ENCODE peak calls at places on chromosomes 7 and 10, in five cellular contexts. P is stimulated activated CD8-positive, alpha-beta memory T cell treated with anti-CD3 and anti-CD28 coated beads, Interleukin-15, amount 100 ng/mL, for 24 hours; F is GM04504; W is glutamatergic neuron; Z is SW 1271. M is an unnamed sample.

GRCh38 chr7:45089314-45089891 is 634 bp upstream of the NACAD start:
- DNase-seq in F (no peak), W (peak; percentile 96), P (peak; percentile 38), Z (no peak), M (peak; percentile 93)

GRCh38 chr10:53997953-53998352 is 803.1 kb downstream of the PCDH15 start:
- DNase-seq in F (no peak), Z (no peak), P (no peak), W (no peak), M (no peak)

GRCh38 chr10:95346715-95347401 is 56.1 kb upstream of the PDLIM1 start:
- DNase-seq in F (no peak), Z (no peak), W (no peak), P (no peak), M (no peak)

GRCh38 chr7:28840515-28841125 is 117.5 kb downstream of the TRIL start:
- DNase-seq in F (no peak), W (no peak), P (no peak), Z (no peak), M (no peak)

GRCh38 chr10:44857363-44858016 is 53.6 kb upstream of the TMEM72 start:
- DNase-seq in W (peak; percentile 87), F (peak; percentile 63), Z (no peak), P (no peak), M (peak; percentile 24)

GRCh38 chr7:66514050-66514449 is 114.6 kb upstream of the KCTD7 start:
- DNase-seq in Z (no peak), F (no peak), W (no peak), P (no peak), M (no peak)

GRCh38 chr7:31744294-31744874 is 57.4 kb downstream of the PPP1R17 start:
- DNase-seq in P (peak; percentile 3), F (peak; percentile 23), Z (no peak), W (peak; percentile 72), M (peak; percentile 28)

GRCh38 chr7:35365523-35365922 is 111.6 kb upstream of the TBX20 start:
- DNase-seq in F (no peak), W (no peak), P (no peak), Z (no peak), M (no peak)

GRCh38 chr7:27213904-27214586 is 14.2 kb upstream of the HOXA13 start:
- DNase-seq in F (no peak), W (no peak), P (no peak), Z (no peak), M (no peak)

GRCh38 chr10:91220194-91220953 is at the start of gene PCGF5:
- DNase-seq in Z (peak; percentile 42), P (peak; percentile 91), F (peak; percentile 79), W (peak; percentile 86), M (no peak)

GRCh38 chr7:27641576-27642230 is 21.0 kb downstream of the HIBADH start:
- DNase-seq in Z (no peak), P (no peak), F (no peak), W (no peak), M (no peak)

GRCh38 chr7:2862831-2863361 is 18.8 kb upstream of the GNA12 start:
- DNase-seq in P (no peak), W (no peak), F (no peak), Z (no peak), M (no peak)

GRCh38 chr7:131538791-131539179 is 17.6 kb downstream of the PODXL start:
- DNase-seq in W (no peak), P (no peak), F (no peak), Z (no peak), M (no peak)

GRCh38 chr7:38858281-38858884 is 50.6 kb downstream of the VPS41 start:
- DNase-seq in F (no peak), P (no peak), W (no peak), Z (no peak), M (no peak)

GRCh38 chr10:94115725-94116124 is 122.0 kb downstream of the PLCE1 start:
- DNase-seq in Z (no peak), F (no peak), P (no peak), W (no peak), M (no peak)

GRCh38 chr7:8184241-8184640 is 77.7 kb downstream of the ICA1 start:
- DNase-seq in P (no peak), W (no peak), Z (no peak), F (no peak), M (no peak)

GRCh38 chr7:140025814-140026433 is 36.8 kb downstream of the PARP12 start:
- DNase-seq in F (no peak), W (no peak), P (no peak), Z (no peak), M (no peak)

GRCh38 chr10:124875596-124875995 is 66.3 kb upstream of the ZRANB1 start:
- DNase-seq in P (no peak), Z (no peak), W (no peak), F (peak; percentile 10), M (no peak)

GRCh38 chr10:113740850-113741249 is 10.6 kb upstream of the PLEKHS1 start:
- DNase-seq in Z (no peak), P (no peak), W (no peak), F (no peak), M (no peak)

GRCh38 chr7:28293529-28293835 is 112.9 kb upstream of the JAZF1 start:
- DNase-seq in W (no peak), Z (no peak), P (no peak), F (no peak), M (no peak)

GRCh38 chr7:42726066-42726785 is 185.6 kb downstream of the C7orf25 start:
- DNase-seq in Z (no peak), P (no peak), W (no peak), F (peak; percentile 52), M (no peak)

GRCh38 chr10:33327750-33328149 is 6.7 kb downstream of the NRP1 start:
- DNase-seq in Z (no peak), F (no peak), W (no peak), P (no peak), M (no peak)

GRCh38 chr10:66833861-66834260 is 92.0 kb upstream of the LRRTM3 start:
- DNase-seq in P (no peak), Z (no peak), F (no peak), W (no peak), M (no peak)

GRCh38 chr7:158526531-158526930 is 61.1 kb downstream of the PTPRN2 start:
- DNase-seq in P (no peak), Z (no peak), W (no peak), F (no peak), M (no peak)

GRCh38 chr7:27192546-27193334 is 7.2 kb downstream of the HOXA13 start:
- DNase-seq in F (no peak), W (peak; percentile 25), P (no peak), Z (no peak), M (no peak)

GRCh38 chr7:21128418-21128817 is 299.5 kb upstream of the SP4 start:
- DNase-seq in F (no peak), W (no peak), P (no peak), Z (no peak), M (no peak)

GRCh38 chr10:73590881-73591577 is at the start of gene USP54:
- DNase-seq in W (no peak), P (no peak), Z (peak; percentile 23), F (no peak), M (no peak)

GRCh38 chr7:79317728-79318127 is 135.7 kb downstream of the MAGI2 start:
- DNase-seq in W (no peak), Z (peak; percentile 15), P (no peak), F (peak; percentile 62), M (no peak)

GRCh38 chr10:131790021-131790420 is 110.8 kb upstream of the PPP2R2D start:
- DNase-seq in P (no peak), W (no peak), Z (no peak), F (no peak), M (no peak)

GRCh38 chr7:107528461-107528860 is 35.3 kb downstream of the COG5 start:
- DNase-seq in Z (no peak), W (no peak), F (peak; percentile 25), P (no peak), M (no peak)

GRCh38 chr7:150867592-150867991 is 15.3 kb downstream of the AOC1 start:
- DNase-seq in F (no peak), Z (no peak), W (no peak), P (no peak), M (no peak)

GRCh38 chr7:116162992-116163391 is 47.3 kb upstream of the TES start:
- DNase-seq in W (no peak), P (no peak), F (no peak), Z (no peak), M (no peak)

GRCh38 chr10:58384536-58384998 is 643 bp upstream of the TFAM start:
- DNase-seq in W (no peak), Z (no peak), F (no peak), P (no peak), M (no peak)

GRCh38 chr7:130884437-130885417 is 150.7 kb upstream of the KLF14 start:
- DNase-seq in Z (no peak), W (no peak), P (no peak), F (no peak), M (no peak)

GRCh38 chr10:75955953-75956352 is 524.5 kb downstream of the LRMDA start:
- DNase-seq in P (no peak), Z (no peak), F (no peak), W (no peak), M (no peak)

M was measured in anterior cingulate cortex.